ENCODE peak calls at places on chromosomes 12 and 14, in nine cellular contexts. B is NCI-H1092; E is memory B cell; N is ACHN; Q is GM19239; R is left ventricle myocardium inferior; O is iPS-NIHi11; M is Jurkat, Clone E6-1; V is iris pigment epithelial cell. U is an unnamed sample.

GRCh38 chr12:104304261-104305004 is 894 bp downstream of the EID3 start:
- DNase-seq in B (no peak), E (no peak), N (no peak), Q (no peak), R (no peak), O (no peak), M (no peak), V (no peak), U (no peak)

GRCh38 chr12:40557980-40558379 is 134.3 kb upstream of the CNTN1 start:
- DNase-seq in B (no peak), E (no peak), N (no peak), Q (no peak), R (no peak), O (no peak), M (no peak), V (no peak), U (no peak)

GRCh38 chr12:3303410-3304136 is 187.4 kb upstream of the PRMT8 start:
- DNase-seq in B (peak; percentile 81), E (no peak), N (peak; percentile 64), Q (no peak), R (no peak), O (peak; percentile 58), M (no peak), V (no peak), U (no peak)

GRCh38 chr14:105151131-105151837 is 17.3 kb downstream of the JAG2 start:
- DNase-seq in B (no peak), E (no peak), N (no peak), Q (no peak), R (peak; percentile 13), O (no peak), M (no peak), V (no peak), U (no peak)

GRCh38 chr12:65525501-65526141 is 247.1 kb downstream of the MSRB3 start:
- DNase-seq in B (no peak), E (no peak), N (no peak), Q (no peak), R (no peak), O (no peak), M (no peak), V (peak; percentile 75), U (no peak)

GRCh38 chr12:89706551-89707348 is 1.9 kb downstream of the ATP2B1 start:
- DNase-seq in B (no peak), E (no peak), N (peak; percentile 54), Q (no peak), R (no peak), O (peak; percentile 11), M (no peak), V (no peak), U (no peak)

GRCh38 chr12:47799357-47799955 is 20.2 kb downstream of the HDAC7 start:
- DNase-seq in B (no peak), E (no peak), N (no peak), Q (no peak), R (peak; percentile 69), O (no peak), M (no peak), V (no peak), U (no peak)

GRCh38 chr14:97850886-97851285 is 1053.7 kb downstream of the VRK1 start:
- DNase-seq in B (no peak), E (no peak), N (no peak), Q (no peak), R (no peak), O (no peak), M (no peak), V (no peak), U (no peak)

GRCh38 chr12:101299931-101300330 is 20.0 kb downstream of the UTP20 start:
- DNase-seq in B (no peak), E (no peak), N (no peak), Q (no peak), R (no peak), O (no peak), M (no peak), V (peak; percentile 5), U (no peak)

GRCh38 chr14:99606359-99606758 is 2.4 kb upstream of the CCDC85C start:
- DNase-seq in B (no peak), E (no peak), N (no peak), Q (no peak), R (no peak), O (no peak), M (no peak), V (no peak), U (no peak)

GRCh38 chr14:22521449-22522239 is 67.4 kb downstream of the DAD1 start:
- DNase-seq in B (no peak), E (no peak), N (no peak), Q (no peak), R (no peak), O (no peak), M (no peak), V (no peak), U (no peak)

GRCh38 chr12:10652192-10652591 is 21.7 kb downstream of the STYK1 start:
- DNase-seq in B (no peak), E (no peak), N (no peak), Q (no peak), R (no peak), O (no peak), M (no peak), V (peak; percentile 20), U (no peak)

GRCh38 chr12:132356686-132357622 is 27.6 kb upstream of the GALNT9 start:
- DNase-seq in B (no peak), E (no peak), N (peak; percentile 81), Q (no peak), R (peak; percentile 30), O (peak; percentile 80), M (no peak), V (peak; percentile 82), U (no peak)

GRCh38 chr12:89721291-89721987 is 12.8 kb upstream of the ATP2B1 start:
- DNase-seq in B (no peak), E (peak; percentile 27), N (no peak), Q (no peak), R (no peak), O (no peak), M (no peak), V (no peak), U (no peak)

GRCh38 chr12:116384629-116385485 is 107.4 kb upstream of the MED13L start:
- DNase-seq in B (no peak), E (no peak), N (no peak), Q (no peak), R (no peak), O (peak; percentile 57), M (peak; percentile 12), V (peak; percentile 72), U (no peak)